ENCODE peak calls at places on chromosomes 11 and 22, in seven cellular contexts. V, N, A, Z, O, X and Q are unnamed samples.

GRCh38 chr11:36615829-36616228 is 17.8 kb upstream of the RAG2 start:
- DNase-seq in O (no peak), Z (no peak), N (no peak), V (no peak), X (no peak), A (no peak), Q (no peak)

GRCh38 chr11:62856333-62856910 is 17.0 kb upstream of the WDR74 start:
- DNase-seq in V (no peak), N (no peak), A (no peak), Z (no peak), X (no peak), O (no peak), Q (no peak)

GRCh38 chr22:25754527-25755202 is 12.7 kb downstream of the MYO18B start:
- DNase-seq in A (no peak), O (peak), X (peak), V (no peak), N (no peak), Z (peak), Q (no peak)

GRCh38 chr22:19799322-19800190 is 39.0 kb downstream of the TBX1 start:
- DNase-seq in A (no peak), X (no peak), O (peak), N (no peak), Z (peak), V (no peak), Q (no peak)

GRCh38 chr11:113505046-113505445 is 29.8 kb upstream of the DRD2 start:
- DNase-seq in N (peak), O (no peak), A (no peak), V (no peak), X (no peak), Z (no peak), Q (no peak)

GRCh38 chr11:94732617-94733292 is 35.4 kb upstream of the AMOTL1 start:
- DNase-seq in V (no peak), N (peak), A (no peak), Z (peak), O (peak), X (no peak), Q (no peak)

GRCh38 chr11:8103909-8104308 is 22.9 kb downstream of the TUB start:
- DNase-seq in A (no peak), N (no peak), O (no peak), Z (no peak), V (no peak), X (no peak), Q (no peak)

GRCh38 chr11:29217901-29218300 is 798.9 kb downstream of the KCNA4 start:
- DNase-seq in O (no peak), Z (no peak), V (no peak), X (no peak), N (no peak), A (no peak), Q (no peak)

GRCh38 chr22:31891366-31892079 is 52.8 kb upstream of the YWHAH start:
- DNase-seq in Z (peak), N (no peak), A (no peak), V (no peak), O (no peak), X (peak), Q (no peak)

GRCh38 chr11:124623861-124624525 is 1.3 kb downstream of the TBRG1 start:
- DNase-seq in Z (no peak), A (no peak), O (no peak), V (no peak), X (peak), N (no peak), Q (no peak)